ENCODE peak calls at places on chromosomes 5 and 9, in eight cellular contexts. One of them, this sample, is unnamed. For H3K36me3, the result is how much of the 10 kb centered on the place peaks cover.

GRCh38 chr5:128462330-128462729 is 75.7 kb downstream of the FBN2 start:
- DNase-seq in HCT116: no peak
- DNase-seq in breast epithelium: no peak
- DNase-seq in right lobe of liver: no peak
- DNase-seq in suprapubic skin: no peak
- DNase-seq in IMR-90: no peak
- DNase-seq in Peyer's patch: no peak
- DNase-seq in esophagus squamous epithelium: no peak
- DNase-seq in this sample: no peak

GRCh38 chr9:34163439-34163838 is 15.4 kb upstream of the UBAP1 start:
- DNase-seq in HCT116: no peak
- DNase-seq in breast epithelium: no peak
- DNase-seq in right lobe of liver: no peak
- DNase-seq in suprapubic skin: no peak
- DNase-seq in IMR-90: peak
- DNase-seq in Peyer's patch: peak
- DNase-seq in esophagus squamous epithelium: no peak
- DNase-seq in this sample: no peak

GRCh38 chr9:125233678-125234077 is 7.5 kb downstream of the HSPA5 start:
- DNase-seq in HCT116: no peak
- DNase-seq in breast epithelium: no peak
- DNase-seq in right lobe of liver: no peak
- DNase-seq in suprapubic skin: no peak
- DNase-seq in IMR-90: peak
- DNase-seq in Peyer's patch: no peak
- DNase-seq in esophagus squamous epithelium: no peak
- DNase-seq in this sample: no peak

GRCh38 chr9:89375181-89375760 is 57.0 kb downstream of the SECISBP2 start:
- DNase-seq in HCT116: no peak
- DNase-seq in breast epithelium: no peak
- DNase-seq in right lobe of liver: no peak
- DNase-seq in suprapubic skin: no peak
- DNase-seq in IMR-90: no peak
- DNase-seq in Peyer's patch: peak
- DNase-seq in esophagus squamous epithelium: no peak
- DNase-seq in this sample: no peak

GRCh38 chr9:34990908-34991832 is 1.6 kb downstream of the DNAJB5 start:
- DNase-seq in HCT116: no peak
- DNase-seq in breast epithelium: no peak
- DNase-seq in right lobe of liver: no peak
- DNase-seq in suprapubic skin: peak
- DNase-seq in IMR-90: no peak
- DNase-seq in Peyer's patch: no peak
- DNase-seq in esophagus squamous epithelium: no peak
- DNase-seq in this sample: no peak

GRCh38 chr5:111518747-111519146 is 6.4 kb upstream of the STARD4 start:
- DNase-seq in HCT116: no peak
- DNase-seq in breast epithelium: no peak
- DNase-seq in right lobe of liver: no peak
- DNase-seq in suprapubic skin: no peak
- DNase-seq in IMR-90: no peak
- DNase-seq in Peyer's patch: no peak
- DNase-seq in esophagus squamous epithelium: no peak
- DNase-seq in this sample: no peak

GRCh38 chr5:15137414-15137813 is 265.8 kb upstream of the ANKH start:
- DNase-seq in HCT116: no peak
- DNase-seq in breast epithelium: no peak
- DNase-seq in right lobe of liver: no peak
- DNase-seq in suprapubic skin: no peak
- DNase-seq in IMR-90: no peak
- DNase-seq in Peyer's patch: no peak
- DNase-seq in esophagus squamous epithelium: no peak
- DNase-seq in this sample: no peak

GRCh38 chr5:132444061-132444460 is 46.5 kb downstream of the IRF1 start:
- DNase-seq in HCT116: no peak
- DNase-seq in breast epithelium: no peak
- DNase-seq in right lobe of liver: no peak
- DNase-seq in suprapubic skin: no peak
- DNase-seq in IMR-90: no peak
- DNase-seq in Peyer's patch: no peak
- DNase-seq in esophagus squamous epithelium: no peak
- DNase-seq in this sample: no peak

GRCh38 chr9:90112791-90113190 is 508.0 kb downstream of the GADD45G start:
- DNase-seq in HCT116: no peak
- DNase-seq in breast epithelium: no peak
- DNase-seq in right lobe of liver: no peak
- DNase-seq in suprapubic skin: no peak
- DNase-seq in IMR-90: peak
- DNase-seq in Peyer's patch: no peak
- DNase-seq in esophagus squamous epithelium: no peak
- DNase-seq in this sample: no peak

GRCh38 chr5:751496-751895 is 33.0 kb downstream of the ZDHHC11B start:
- DNase-seq in HCT116: no peak
- DNase-seq in breast epithelium: no peak
- DNase-seq in right lobe of liver: no peak
- DNase-seq in suprapubic skin: no peak
- DNase-seq in IMR-90: no peak
- DNase-seq in Peyer's patch: no peak
- DNase-seq in esophagus squamous epithelium: no peak
- DNase-seq in this sample: no peak

GRCh38 chr5:52173133-52173532 is 614.6 kb upstream of the ITGA1 start:
- DNase-seq in HCT116: no peak
- DNase-seq in breast epithelium: no peak
- DNase-seq in right lobe of liver: no peak
- DNase-seq in suprapubic skin: no peak
- DNase-seq in IMR-90: no peak
- DNase-seq in Peyer's patch: no peak
- DNase-seq in esophagus squamous epithelium: no peak
- DNase-seq in this sample: no peak

GRCh38 chr5:26737763-26738162 is 300.6 kb downstream of the CDH9 start:
- DNase-seq in HCT116: no peak
- DNase-seq in breast epithelium: no peak
- DNase-seq in right lobe of liver: no peak
- DNase-seq in suprapubic skin: no peak
- DNase-seq in IMR-90: no peak
- DNase-seq in Peyer's patch: no peak
- DNase-seq in esophagus squamous epithelium: no peak
- DNase-seq in this sample: no peak

DNA sequence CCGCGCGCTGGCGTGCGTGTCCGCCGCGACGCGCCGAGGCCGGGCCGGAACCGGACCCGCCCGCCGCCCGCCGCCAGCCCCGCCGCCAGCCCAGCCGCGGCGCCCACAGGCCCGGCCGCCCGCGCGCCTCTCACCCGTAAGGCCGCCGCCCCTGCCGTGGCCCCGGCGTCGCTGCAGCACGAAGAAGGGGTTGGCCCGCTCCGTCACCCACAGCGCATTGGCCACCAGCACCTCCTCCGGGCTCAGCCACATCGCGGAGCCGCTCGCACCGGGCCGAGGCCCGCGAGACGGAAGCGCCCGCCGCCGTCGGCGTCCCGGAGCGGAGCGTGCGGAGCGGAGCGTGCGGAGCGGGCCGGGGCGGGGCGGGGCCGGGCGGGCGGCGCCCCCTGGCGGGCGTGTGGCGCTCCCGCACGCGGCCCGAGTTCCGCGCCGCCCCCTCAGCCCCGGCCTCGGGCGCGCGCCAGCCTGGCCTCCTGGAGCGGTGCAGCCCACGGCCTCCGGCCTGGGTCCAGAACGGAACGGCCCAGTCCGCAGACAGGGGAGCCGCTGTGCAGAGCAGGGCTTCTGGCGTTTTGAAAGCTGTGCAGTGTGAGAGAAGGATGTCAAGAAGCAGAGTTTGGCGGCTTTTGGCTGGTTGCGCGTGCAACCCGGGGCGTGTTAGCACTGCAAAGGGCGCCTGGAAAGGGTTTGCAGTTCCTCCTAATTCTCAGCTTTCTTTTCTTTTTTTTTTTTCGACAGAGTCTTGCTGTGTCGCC is at the start of gene TBC1D9B:
- DNase-seq in HCT116: no peak
- DNase-seq in breast epithelium: no peak
- DNase-seq in right lobe of liver: peak
- DNase-seq in suprapubic skin: peak
- DNase-seq in IMR-90: peak
- DNase-seq in Peyer's patch: peak
- DNase-seq in esophagus squamous epithelium: no peak
- DNase-seq in this sample: peak
- TF ChIP-seq POLR2A in HCT116: peak
- TF ChIP-seq POLR2A in breast epithelium: no peak
- TF ChIP-seq POLR2A in right lobe of liver: peak
- TF ChIP-seq POLR2A in suprapubic skin: peak
- TF ChIP-seq POLR2A in IMR-90: peak
- TF ChIP-seq POLR2A in Peyer's patch: no peak
- TF ChIP-seq POLR2A in esophagus squamous epithelium: peak
- TF ChIP-seq POLR2A in this sample: no peak

GRCh38 chr5:140555747-140556312 is 1.4 kb downstream of the SRA1 start:
- DNase-seq in HCT116: no peak
- DNase-seq in breast epithelium: no peak
- DNase-seq in right lobe of liver: no peak
- DNase-seq in suprapubic skin: no peak
- DNase-seq in IMR-90: no peak
- DNase-seq in Peyer's patch: no peak
- DNase-seq in esophagus squamous epithelium: no peak
- DNase-seq in this sample: no peak
- H3K36me3 ChIP-seq in HCT116: under half
- H3K36me3 ChIP-seq in breast epithelium: under half
- H3K36me3 ChIP-seq in right lobe of liver: under half
- H3K36me3 ChIP-seq in suprapubic skin: under half
- H3K36me3 ChIP-seq in IMR-90: under half
- H3K36me3 ChIP-seq in Peyer's patch: under half
- H3K36me3 ChIP-seq in esophagus squamous epithelium: under half
- H3K36me3 ChIP-seq in this sample: under half

DNA sequence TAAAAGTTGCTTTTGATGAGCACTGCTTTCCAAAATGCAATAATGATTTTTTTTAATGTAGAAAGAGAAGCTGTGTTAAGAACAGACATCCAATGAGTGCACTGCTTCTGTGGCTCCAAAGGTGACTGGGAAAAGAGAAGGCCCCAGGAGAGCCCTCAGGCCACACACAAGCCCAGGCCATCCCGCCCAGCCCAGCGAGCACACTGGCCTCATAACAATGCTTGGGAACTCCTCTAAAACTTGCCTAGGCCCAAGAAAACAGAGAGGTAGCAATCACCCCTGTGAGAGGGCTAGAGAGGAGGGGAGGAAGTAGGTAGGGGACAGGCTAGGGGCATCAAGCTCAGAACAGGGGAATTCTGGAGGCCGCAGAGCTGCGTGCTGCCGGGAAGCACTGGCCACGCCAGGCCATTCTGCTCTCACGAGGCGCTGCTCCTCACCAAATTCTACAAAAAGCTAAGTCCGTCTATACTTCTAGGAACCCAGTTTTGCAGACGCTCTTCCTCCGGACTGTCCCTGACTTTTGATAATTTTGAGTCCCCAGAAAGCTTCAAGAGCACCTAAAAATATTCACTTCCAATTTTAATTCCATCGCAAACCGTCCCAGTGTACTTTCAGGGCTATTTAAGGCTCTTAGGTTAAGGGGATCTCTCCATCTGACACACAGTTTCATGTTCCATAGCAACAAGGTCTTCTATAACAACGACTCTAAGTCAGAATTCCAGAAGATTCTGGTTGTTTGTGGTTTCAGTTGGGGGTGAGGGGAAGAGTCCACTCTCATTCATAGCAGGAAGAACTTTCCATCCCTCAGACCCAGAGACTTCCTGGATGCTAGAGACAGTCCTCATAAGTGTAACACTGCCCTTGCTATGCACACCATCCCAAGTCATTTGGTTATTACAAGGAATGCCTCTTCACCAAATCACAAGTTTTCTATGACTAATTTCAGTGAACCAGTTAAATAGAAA is 51.0 kb downstream of the HABP4 start:
- DNase-seq in HCT116: no peak
- DNase-seq in breast epithelium: no peak
- DNase-seq in right lobe of liver: no peak
- DNase-seq in suprapubic skin: no peak
- DNase-seq in IMR-90: peak
- DNase-seq in Peyer's patch: no peak
- DNase-seq in esophagus squamous epithelium: no peak
- DNase-seq in this sample: no peak
- H3K27ac ChIP-seq in HCT116: no peak
- H3K27ac ChIP-seq in breast epithelium: no peak
- H3K27ac ChIP-seq in right lobe of liver: no peak
- H3K27ac ChIP-seq in suprapubic skin: peak
- H3K27ac ChIP-seq in IMR-90: peak
- H3K27ac ChIP-seq in Peyer's patch: no peak
- H3K27ac ChIP-seq in esophagus squamous epithelium: no peak
- H3K27ac ChIP-seq in this sample: no peak

DNA sequence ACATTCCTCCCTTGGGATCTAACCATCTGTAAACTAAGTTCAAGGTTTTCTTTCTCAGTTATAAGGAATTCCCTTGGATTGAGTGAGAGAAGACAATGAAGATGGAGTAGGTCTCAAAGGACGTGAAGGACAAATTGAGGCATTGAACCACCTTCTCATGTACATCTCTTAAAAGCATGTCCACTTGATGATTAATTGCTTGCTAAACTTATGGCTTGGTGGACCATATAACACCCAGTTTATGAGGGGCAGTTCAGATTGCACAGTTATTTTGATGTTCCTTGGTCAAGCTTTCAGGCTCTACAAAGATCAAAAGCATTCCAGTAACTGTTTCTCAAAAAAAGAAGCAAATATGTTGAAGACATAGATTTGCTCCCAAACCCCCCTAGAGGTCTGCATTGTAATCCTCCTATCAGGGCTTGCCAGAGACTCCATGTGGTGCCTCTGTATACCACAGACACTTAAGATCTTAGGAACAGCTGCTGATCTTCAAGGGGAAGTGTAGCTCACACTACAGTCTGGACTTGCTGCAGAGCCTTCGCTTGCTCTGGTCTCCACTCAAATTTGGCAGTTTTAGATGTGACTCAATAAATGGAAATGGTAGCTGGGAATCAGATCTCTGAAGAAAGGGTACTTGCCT is 56.9 kb upstream of the ALDH1A1 start:
- DNase-seq in HCT116: no peak
- DNase-seq in breast epithelium: no peak
- DNase-seq in right lobe of liver: no peak
- DNase-seq in suprapubic skin: no peak
- DNase-seq in IMR-90: no peak
- DNase-seq in Peyer's patch: no peak
- DNase-seq in esophagus squamous epithelium: no peak
- DNase-seq in this sample: no peak
- TF ChIP-seq POLR2A in HCT116: no peak
- TF ChIP-seq POLR2A in breast epithelium: no peak
- TF ChIP-seq POLR2A in right lobe of liver: no peak
- TF ChIP-seq POLR2A in suprapubic skin: no peak
- TF ChIP-seq POLR2A in IMR-90: no peak
- TF ChIP-seq POLR2A in Peyer's patch: no peak
- TF ChIP-seq POLR2A in esophagus squamous epithelium: no peak
- TF ChIP-seq POLR2A in this sample: no peak

GRCh38 chr5:147393866-147394265 is 116.0 kb downstream of the DPYSL3 start:
- DNase-seq in HCT116: no peak
- DNase-seq in breast epithelium: no peak
- DNase-seq in right lobe of liver: no peak
- DNase-seq in suprapubic skin: no peak
- DNase-seq in IMR-90: no peak
- DNase-seq in Peyer's patch: no peak
- DNase-seq in esophagus squamous epithelium: no peak
- DNase-seq in this sample: no peak
- H3K36me3 ChIP-seq in HCT116: under half
- H3K36me3 ChIP-seq in breast epithelium: under half
- H3K36me3 ChIP-seq in right lobe of liver: under half
- H3K36me3 ChIP-seq in suprapubic skin: under half
- H3K36me3 ChIP-seq in IMR-90: under half
- H3K36me3 ChIP-seq in Peyer's patch: under half
- H3K36me3 ChIP-seq in esophagus squamous epithelium: under half
- H3K36me3 ChIP-seq in this sample: under half

This sample was measured in ovary.